ENCODE peak calls at places on chromosome 16, in four cellular contexts. F, A, Z and N are unnamed samples.

GRCh38 chr16:54628796-54629625 is 301.7 kb upstream of the IRX5 start:
- DNase-seq in A (no peak), F (no peak), Z (no peak), N (no peak)

GRCh38 chr16:23694707-23695373 is 16.2 kb downstream of the PLK1 start:
- DNase-seq in F (no peak), Z (no peak), A (no peak), N (no peak)

GRCh38 chr16:2043296-2043979 is 4.2 kb downstream of the NTHL1 start:
- DNase-seq in A (no peak), Z (no peak), F (no peak), N (no peak)

GRCh38 chr16:86991679-86992078 is 325.5 kb downstream of the C16orf95 start:
- DNase-seq in F (no peak), Z (peak), A (no peak), N (no peak)

GRCh38 chr16:86824751-86825310 is 246.5 kb downstream of the FOXL1 start:
- DNase-seq in F (no peak), Z (no peak), A (no peak), N (no peak)

GRCh38 chr16:11349599-11350276 is 4.5 kb downstream of the RMI2 start:
- DNase-seq in A (peak), Z (no peak), F (peak), N (no peak)

GRCh38 chr16:75261590-75262078 is 10.2 kb upstream of the BCAR1 start:
- DNase-seq in F (no peak), Z (no peak), A (no peak), N (no peak)

GRCh38 chr16:81319221-81319912 is 4.6 kb downstream of the GAN start:
- DNase-seq in F (no peak), Z (peak), A (no peak), N (no peak)

GRCh38 chr16:23432176-23433128 is 20.5 kb downstream of the COG7 start:
- DNase-seq in F (no peak), A (no peak), Z (no peak), N (no peak)

GRCh38 chr16:11157143-11157542 is 98.9 kb downstream of the SOCS1 start:
- DNase-seq in A (no peak), Z (no peak), F (no peak), N (no peak)

GRCh38 chr16:3348547-3349167 is 7.0 kb upstream of the OR2C1 start:
- DNase-seq in F (peak), Z (no peak), A (no peak), N (no peak)

GRCh38 chr16:82070656-82071369 is 35.8 kb downstream of the HSD17B2 start:
- DNase-seq in F (no peak), Z (peak), A (no peak), N (no peak)

DNA sequence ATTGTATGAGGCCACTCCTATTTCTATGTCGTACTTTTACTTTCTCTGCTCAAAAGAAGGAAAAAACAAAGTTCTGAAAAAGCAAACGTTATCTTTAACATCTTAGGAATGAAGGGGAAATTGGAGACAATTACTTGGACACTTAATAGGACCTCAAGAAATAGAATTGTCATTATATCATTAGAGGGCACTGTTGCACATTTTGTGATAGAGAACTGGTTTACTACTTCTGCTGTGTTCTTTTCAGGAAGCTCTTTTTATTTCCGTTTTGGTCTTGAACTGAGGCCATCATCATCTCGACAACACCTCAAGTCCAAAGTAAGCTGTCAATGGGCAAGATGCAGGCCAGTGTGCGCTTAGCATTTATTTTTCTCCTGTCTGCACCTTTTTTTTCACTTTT is 14.6 kb downstream of the COG4 start:
- DNase-seq in A (no peak), Z (no peak), F (no peak), N (no peak)
- TF ChIP-seq CTCF in A (no peak), Z (no peak), F (no peak), N (peak)

GRCh38 chr16:4351880-4352279 is 759 bp upstream of the PAM16 start:
- DNase-seq in F (no peak), A (no peak), Z (no peak), N (no peak)
- H3K27ac ChIP-seq in F (no peak), A (no peak), Z (peak), N (no peak)

DNA sequence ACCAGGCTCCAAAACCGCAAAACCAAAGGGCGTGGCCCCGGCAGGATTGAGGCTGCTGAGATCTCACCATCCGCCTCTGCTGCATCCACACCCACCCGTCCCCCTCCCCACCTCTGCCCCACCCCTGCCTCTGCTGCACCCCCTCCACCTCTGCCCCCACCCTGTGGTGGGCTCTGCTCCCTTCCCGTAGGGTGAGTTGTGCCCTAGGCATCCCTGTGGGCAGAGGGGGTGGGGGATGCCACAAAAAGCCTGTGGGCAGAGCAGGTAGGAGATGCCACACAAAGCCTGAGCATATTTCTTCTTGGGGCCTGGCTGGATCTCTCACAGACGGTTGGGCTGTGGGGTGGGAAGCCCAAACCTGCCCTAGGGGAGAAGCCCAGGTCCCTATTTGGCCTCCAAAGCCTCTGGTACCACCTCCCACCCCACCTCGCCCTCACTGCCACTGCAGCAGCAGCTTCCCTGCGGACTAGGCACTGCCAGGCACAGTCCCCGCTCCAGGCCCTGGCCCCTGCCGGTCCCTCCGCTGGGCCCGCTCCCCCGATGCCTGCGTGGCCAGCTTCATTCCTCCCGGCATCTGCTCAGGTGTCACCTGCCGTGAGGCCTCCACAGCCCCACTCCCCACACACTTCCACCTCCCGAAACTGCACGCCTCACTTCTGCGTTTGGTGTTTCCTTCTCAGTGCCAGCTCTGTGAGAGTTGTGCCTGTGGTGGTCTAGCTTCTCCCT is 11.3 kb upstream of the PABPN1L start:
- DNase-seq in Z (no peak), F (no peak), A (no peak), N (no peak)
- TF ChIP-seq CTCF in Z (no peak), F (no peak), A (no peak), N (no peak)

GRCh38 chr16:647173-647902 is 1.8 kb upstream of the WDR90 start:
- DNase-seq in Z (no peak), A (no peak), F (no peak), N (no peak)

GRCh38 chr16:644556-644955 is 2.9 kb downstream of the MCRIP2 start:
- DNase-seq in F (no peak), A (no peak), Z (no peak), N (no peak)

GRCh38 chr16:648071-648785 is 937 bp upstream of the WDR90 start:
- DNase-seq in A (peak), F (no peak), Z (no peak), N (no peak)

GRCh38 chr16:645852-646678 is 3.1 kb upstream of the WDR90 start:
- DNase-seq in A (no peak), F (peak), Z (no peak), N (no peak)

GRCh38 chr16:646679-647172 is 2.4 kb upstream of the WDR90 start:
- DNase-seq in Z (no peak), F (no peak), A (no peak), N (no peak)
- H3K27ac ChIP-seq in Z (no peak), F (peak), A (no peak), N (no peak)